ENCODE peak calls at places on chromosomes 6 and 20, in four cellular contexts. T, O, X and K are unnamed samples.

GRCh38 chr20:37406010-37406998 is 60.4 kb downstream of the SRC start:
- DNase-seq in T (peak; percentile 20), X (peak; percentile 64), O (peak; percentile 85), K (no peak)

GRCh38 chr6:46490425-46491200 is 636 bp downstream of the RCAN2 start:
- DNase-seq in T (no peak), X (no peak), O (peak; percentile 87), K (peak; percentile 74)

GRCh38 chr6:43150051-43150751 is 20.9 kb upstream of the SRF start:
- DNase-seq in T (peak; percentile 22), O (no peak), X (peak; percentile 88), K (no peak)

GRCh38 chr6:34982424-34982852 is 93.4 kb downstream of the ANKS1A start:
- DNase-seq in X (peak; percentile 45), T (no peak), O (peak; percentile 26), K (no peak)

GRCh38 chr6:20554817-20555216 is 20.6 kb downstream of the CDKAL1 start:
- DNase-seq in T (no peak), X (no peak), O (no peak), K (no peak)

GRCh38 chr6:81938991-81939773 is 186.7 kb upstream of the TENT5A start:
- DNase-seq in X (peak; percentile 76), O (no peak), T (peak; percentile 94), K (no peak)

GRCh38 chr6:69974193-69974592 is 107.8 kb downstream of the COL19A1 start:
- DNase-seq in X (no peak), O (no peak), T (peak; percentile 26), K (no peak)

GRCh38 chr6:138596591-138596990 is 97.3 kb upstream of the NHSL1 start:
- DNase-seq in X (no peak), T (no peak), O (no peak), K (no peak)

GRCh38 chr6:73011945-73012344 is 213.4 kb downstream of the KHDC1L start:
- DNase-seq in O (no peak), T (no peak), X (no peak), K (no peak)

GRCh38 chr6:157438611-157439109 is 57.7 kb downstream of the ZDHHC14 start:
- DNase-seq in T (peak; percentile 67), X (no peak), O (no peak), K (no peak)

GRCh38 chr6:11318835-11319813 is 86.7 kb upstream of the NEDD9 start:
- DNase-seq in X (no peak), O (no peak), T (no peak), K (no peak)

GRCh38 chr6:127971945-127972391 is 71.1 kb upstream of the THEMIS start:
- DNase-seq in X (peak; percentile 89), T (peak; percentile 93), O (no peak), K (no peak)

GRCh38 chr6:2450546-2450945 is 205.1 kb upstream of the GMDS start:
- DNase-seq in O (no peak), X (peak; percentile 33), T (no peak), K (no peak)

GRCh38 chr6:169792306-169793015 is 41.0 kb downstream of the ERMARD start:
- DNase-seq in X (no peak), O (no peak), T (no peak), K (peak; percentile 18)

GRCh38 chr6:17226766-17227338 is 54.3 kb upstream of the RBM24 start:
- DNase-seq in X (no peak), O (no peak), T (no peak), K (no peak)
- H3K4me2 ChIP-seq in X (no peak overlapping the region), O (no peak overlapping the region), T (no peak overlapping the region), K (no peak overlapping the region)

GRCh38 chr6:90466191-90466940 is 120.5 kb downstream of the MAP3K7 start:
- DNase-seq in O (peak; percentile 71), T (peak; percentile 61), X (no peak), K (no peak)
- H2AFZ ChIP-seq in O (peak overlapping the region; percentile 40), T (no peak overlapping the region), X (no peak overlapping the region), K (no peak overlapping the region)

DNA sequence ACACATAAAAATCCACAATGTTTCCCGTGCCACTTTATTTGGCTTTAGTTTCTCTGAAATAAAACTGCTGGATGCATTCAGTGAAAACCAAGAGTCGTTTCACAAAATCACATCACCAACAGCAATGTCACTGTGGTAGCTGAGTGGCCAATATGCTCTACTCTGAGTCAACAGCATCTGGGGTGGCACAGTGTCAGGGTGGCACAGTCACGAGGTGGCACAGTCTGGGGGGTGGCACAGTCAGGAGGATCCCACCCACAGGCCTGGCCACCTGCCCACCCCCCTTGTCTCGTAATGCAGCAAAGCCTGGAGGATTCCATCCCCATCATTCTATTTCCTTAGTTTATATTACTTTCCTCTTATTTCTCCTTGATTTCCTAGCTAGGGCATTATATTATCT is 87.0 kb downstream of the ANKRD60 start:
- DNase-seq in X (no peak), T (no peak), O (no peak), K (no peak)
- H3K4me2 ChIP-seq in X (no peak overlapping the region), T (no peak overlapping the region), O (no peak overlapping the region), K (no peak overlapping the region)

GRCh38 chr6:108260809-108261569 is at the start of gene SNX3:
- DNase-seq in X (peak; percentile 91), T (peak; percentile 96), O (peak; percentile 97), K (peak; percentile 98)
- H2AFZ ChIP-seq in X (peak within 1 kb of the TSS; percentile 96), T (peak within 1 kb of the TSS; percentile 99), O (peak within 1 kb of the TSS; percentile 95), K (peak within 1 kb of the TSS; percentile 96)

DNA sequence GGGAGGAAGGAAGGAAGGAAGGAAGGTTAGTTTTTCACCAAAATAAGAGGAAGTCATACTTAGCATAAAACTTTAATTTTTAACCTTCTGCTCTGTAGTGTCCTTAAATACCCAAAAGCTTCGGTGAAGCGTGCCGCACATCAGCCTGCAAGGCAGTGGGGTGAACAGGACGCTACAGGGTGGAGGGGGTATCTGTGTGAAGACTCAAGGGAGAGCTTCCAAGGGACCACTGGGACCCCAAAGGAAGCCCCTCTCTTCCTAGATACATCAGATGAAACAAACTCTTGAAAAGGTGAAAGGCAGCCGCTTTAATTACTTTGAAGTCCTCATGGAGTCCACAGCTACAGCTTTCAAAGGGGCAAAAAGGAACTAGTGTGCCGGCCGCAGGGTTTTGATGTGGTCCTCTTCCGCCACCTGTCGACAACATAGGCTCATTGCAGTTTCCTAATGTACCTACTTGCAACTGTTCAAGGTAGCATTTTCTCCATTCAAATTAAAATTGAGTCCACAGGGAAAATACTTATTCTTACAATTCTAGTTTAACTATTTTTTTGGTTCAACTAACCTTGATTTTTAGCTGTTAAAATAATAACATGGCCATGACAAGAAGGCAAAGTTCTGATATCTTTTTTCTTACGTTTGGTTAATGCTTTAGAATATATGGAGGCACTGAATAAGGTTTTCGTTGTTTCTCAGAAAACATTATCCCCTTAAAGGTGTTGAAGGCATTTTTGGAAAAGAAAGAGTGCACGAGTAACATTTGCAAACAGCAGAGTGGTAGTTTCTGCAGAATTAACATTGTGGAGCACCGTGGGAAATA is 135.0 kb upstream of the RIPOR2 start:
- DNase-seq in X (peak; percentile 85), O (peak; percentile 87), T (peak; percentile 69), K (peak; percentile 82)
- H3K4me2 ChIP-seq in X (peak overlapping the region; percentile 71), O (no peak overlapping the region), T (no peak overlapping the region), K (no peak overlapping the region)